ENCODE peak calls at places on chromosomes 7 and 10, in six cellular contexts. I is PC-9, W is SK-N-SH, V is gastrocnemius medialis, Y is ovary, G is body of pancreas. D is an unnamed sample. For H3K9me3 and H3K36me3, the result is how much of the 10 kb centered on the place peaks cover.

GRCh38 chr7:71267734-71268133 is 135.8 kb downstream of the GALNT17 start:
- DNase-seq in V (no peak), Y (no peak), I (no peak), W (no peak), G (no peak), D (no peak)

GRCh38 chr10:131574707-131575430 is 263.3 kb upstream of the TCERG1L start:
- DNase-seq in I (no peak), W (no peak), Y (no peak), V (peak), G (no peak), D (no peak)

GRCh38 chr10:93580824-93581223 is 14.4 kb downstream of the FFAR4 start:
- DNase-seq in Y (no peak), V (no peak), W (no peak), G (no peak), I (no peak), D (peak)

GRCh38 chr7:90958669-90959068 is 305.6 kb upstream of the FZD1 start:
- DNase-seq in Y (no peak), W (no peak), I (no peak), G (no peak), V (no peak), D (no peak)

GRCh38 chr10:14820010-14820774 is 17.6 kb downstream of the CDNF start:
- DNase-seq in V (no peak), Y (no peak), G (no peak), W (no peak), I (peak), D (peak)

GRCh38 chr7:2104107-2104710 is 128.5 kb downstream of the MAD1L1 start:
- DNase-seq in W (peak), V (peak), I (no peak), G (peak), Y (peak), D (no peak)

GRCh38 chr10:82574081-82574480 is 699.1 kb downstream of the NRG3 start:
- DNase-seq in G (no peak), Y (no peak), V (no peak), W (no peak), I (no peak), D (no peak)

GRCh38 chr10:5252177-5253037 is 55.8 kb downstream of the AKR1C4 start:
- DNase-seq in G (no peak), I (peak), Y (no peak), W (no peak), V (no peak), D (no peak)

GRCh38 chr7:159109092-159110035 is 35.3 kb downstream of the VIPR2 start:
- DNase-seq in V (no peak), Y (peak), G (peak), W (no peak), I (no peak), D (no peak)

GRCh38 chr10:119306514-119306951 is 99.2 kb downstream of the GRK5 start:
- DNase-seq in W (no peak), Y (no peak), V (no peak), I (peak), G (no peak), D (no peak)

GRCh38 chr10:13120786-13121499 is 21.0 kb downstream of the OPTN start:
- DNase-seq in I (no peak), V (no peak), W (no peak), G (no peak), Y (no peak), D (no peak)

GRCh38 chr7:117470777-117471176 is 9.0 kb upstream of the CFTR start:
- DNase-seq in G (peak), I (no peak), W (no peak), V (no peak), Y (no peak), D (no peak)

GRCh38 chr10:130045091-130045652 is 65.5 kb downstream of the C10orf143 start:
- DNase-seq in V (no peak), I (no peak), W (no peak), G (peak), Y (no peak), D (no peak)

GRCh38 chr10:103168436-103168835 is 24.6 kb downstream of the NT5C2 start:
- DNase-seq in Y (no peak), G (no peak), I (no peak), W (no peak), V (no peak), D (no peak)

GRCh38 chr7:22853674-22854157 is 31.1 kb upstream of the TOMM7 start:
- DNase-seq in I (no peak), Y (no peak), W (peak), V (peak), G (no peak), D (no peak)

GRCh38 chr7:87600130-87601124 is at the start of gene ABCB1:
- DNase-seq in Y (peak), W (peak), G (peak), V (peak), I (no peak), D (peak)

GRCh38 chr10:71433983-71434744 is 37.4 kb downstream of the CDH23 start:
- DNase-seq in V (no peak), Y (peak), G (no peak), W (peak), I (peak), D (no peak)

GRCh38 chr7:42766810-42767423 is 145.0 kb downstream of the C7orf25 start:
- DNase-seq in G (no peak), V (no peak), W (no peak), Y (no peak), I (no peak), D (no peak)

GRCh38 chr10:34854147-34854601 is 39.1 kb upstream of the PARD3 start:
- DNase-seq in G (no peak), V (no peak), Y (peak), W (no peak), I (peak), D (peak)

GRCh38 chr7:120272896-120273475 is at the start of gene KCND2:
- DNase-seq in Y (peak), V (no peak), I (peak), W (peak), G (no peak), D (no peak)

GRCh38 chr7:100568936-100569844 is 4.5 kb downstream of the SAP25 start:
- DNase-seq in G (peak), Y (peak), V (no peak), W (peak), I (no peak), D (peak)

GRCh38 chr7:115127399-115128021 is 205.6 kb downstream of the MDFIC start:
- DNase-seq in I (peak), W (no peak), Y (no peak), G (no peak), V (no peak), D (no peak)

GRCh38 chr7:131104611-131105293 is 222.9 kb upstream of the MKLN1 start:
- DNase-seq in W (no peak), G (no peak), I (no peak), V (no peak), Y (no peak), D (no peak)

GRCh38 chr7:91344248-91344647 is 80.0 kb downstream of the FZD1 start:
- DNase-seq in W (no peak), G (peak), I (no peak), V (no peak), Y (no peak), D (no peak)

GRCh38 chr10:91162050-91162494 is 58.4 kb upstream of the PCGF5 start:
- DNase-seq in G (no peak), Y (no peak), V (no peak), W (no peak), I (peak), D (no peak)

GRCh38 chr7:39855325-39855674 is 94.8 kb upstream of the CDK13 start:
- DNase-seq in I (no peak), G (no peak), V (no peak), Y (no peak), W (no peak), D (peak)

GRCh38 chr7:158039270-158039669 is 548.4 kb downstream of the PTPRN2 start:
- DNase-seq in W (no peak), V (no peak), Y (no peak), G (no peak), I (no peak), D (no peak)
- H3K9me3 ChIP-seq in W (under half), V (under half), Y (under half), G (under half), I (under half), D (under half)

GRCh38 chr7:73683056-73683915 is at the start of the genes BUD23 and DNAJC30:
- DNase-seq in I (peak), W (peak), Y (peak), V (peak), G (peak), D (peak)
- H3K36me3 ChIP-seq in I (under half), W (under half), Y (under half), V (under half), G (under half), D (under half)

DNA sequence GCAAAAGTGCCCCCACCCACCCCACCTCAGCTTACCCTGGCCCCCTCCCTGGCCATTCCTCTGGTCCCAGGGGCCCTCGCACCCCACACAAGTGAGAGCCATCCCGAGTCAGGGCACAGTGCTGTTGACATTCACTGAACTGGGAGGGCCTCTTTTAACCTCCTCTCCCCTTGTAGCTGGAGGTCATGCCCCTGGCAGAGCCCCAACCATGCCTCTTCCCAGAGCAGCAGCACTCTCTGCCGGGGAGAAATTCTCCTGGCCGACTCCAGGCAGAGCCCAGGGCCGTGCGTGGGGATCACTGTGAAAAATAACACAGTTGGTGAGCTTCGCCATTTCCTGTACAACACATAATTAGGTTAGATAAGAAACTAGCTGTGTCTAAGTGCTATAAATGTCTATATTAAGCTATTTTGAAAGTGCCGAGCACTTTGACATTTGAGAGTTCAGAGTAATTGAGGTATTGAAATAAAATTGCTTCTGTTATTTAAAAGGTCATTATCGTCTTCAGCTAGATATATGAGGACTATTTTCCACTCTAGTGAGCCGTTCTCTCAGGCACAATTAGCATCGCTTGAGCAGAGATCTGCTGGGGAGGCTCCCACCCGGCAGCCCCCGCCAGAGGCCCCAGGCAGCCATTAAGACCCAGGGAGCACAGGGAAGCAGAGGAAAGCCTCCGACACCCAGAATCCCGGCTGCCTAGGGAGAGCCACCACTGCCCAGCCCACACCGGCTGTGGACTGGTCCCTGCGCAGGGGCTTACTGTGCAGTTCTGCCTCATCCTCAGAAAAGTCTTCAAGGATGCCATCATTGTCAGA is 62.4 kb upstream of the LRRC18 start:
- DNase-seq in W (peak), V (no peak), Y (peak), G (no peak), I (no peak), D (no peak)
- H3K4me3 ChIP-seq in W (no peak), V (no peak), Y (no peak), G (no peak), I (no peak), D (no peak)

GRCh38 chr7:82154728-82155127 is 288.8 kb downstream of the CACNA2D1 start:
- DNase-seq in V (no peak), I (no peak), W (no peak), G (no peak), Y (no peak), D (no peak)

GRCh38 chr7:82156168-82156567 is 287.4 kb downstream of the CACNA2D1 start:
- DNase-seq in I (no peak), G (no peak), W (no peak), Y (no peak), V (no peak), D (no peak)

GRCh38 chr7:82153776-82154175 is 289.8 kb downstream of the CACNA2D1 start:
- DNase-seq in I (no peak), W (no peak), G (no peak), Y (no peak), V (no peak), D (no peak)

GRCh38 chr7:82158327-82158726 is 285.2 kb downstream of the CACNA2D1 start:
- DNase-seq in G (no peak), Y (no peak), V (no peak), I (no peak), W (no peak), D (no peak)

DNA sequence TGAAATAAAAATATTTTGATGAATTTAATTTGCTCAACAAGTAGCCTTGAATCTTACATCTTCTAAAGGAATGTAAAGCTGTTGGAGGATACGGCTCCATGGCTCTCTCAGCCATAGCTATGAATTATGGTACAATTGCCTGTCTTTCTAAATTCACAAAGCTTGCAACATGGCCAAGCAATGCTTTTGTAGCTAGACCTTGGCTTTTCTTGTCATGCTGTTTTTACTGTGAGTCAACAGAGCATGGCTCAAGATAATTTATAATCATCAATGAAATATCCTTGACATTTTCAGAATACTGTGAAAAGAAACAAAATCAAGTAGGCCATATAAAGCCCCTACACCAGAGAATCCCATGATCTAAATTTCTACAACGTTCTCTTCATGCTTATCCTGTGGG is 286.6 kb downstream of the CACNA2D1 start:
- DNase-seq in V (no peak), W (no peak), I (no peak), G (no peak), Y (no peak), D (no peak)
- H3K9me3 ChIP-seq in V (under half), W (under half), I (under half), G (under half), Y (under half), D (under half)